ENCODE peak calls at places on chromosomes 1 and 21, in nine cellular contexts. F, I, H, E, Z, B, P, S and J are unnamed samples.

GRCh38 chr1:3817821-3818597 is 21.7 kb upstream of the LRRC47 start:
- DNase-seq in P (no peak), Z (no peak), E (no peak), B (no peak), S (no peak), I (no peak), F (no peak), H (no peak), J (no peak)

GRCh38 chr1:108884968-108885367 is 8.2 kb downstream of the GPSM2 start:
- DNase-seq in E (no peak), H (no peak), P (no peak), I (no peak), F (no peak), S (no peak), B (no peak), Z (no peak), J (no peak)

GRCh38 chr1:222844108-222844779 is 29.4 kb downstream of the DISP1 start:
- DNase-seq in Z (no peak), H (peak), F (no peak), S (no peak), I (no peak), P (no peak), E (no peak), B (peak), J (no peak)

GRCh38 chr21:25733859-25734653 is 648 bp downstream of the ATP5PF start:
- DNase-seq in F (no peak), P (peak), S (peak), Z (peak), H (peak), B (peak), E (no peak), I (no peak), J (peak)

GRCh38 chr1:26161408-26162219 is 2.7 kb downstream of the FAM110D start:
- DNase-seq in P (peak), S (peak), B (peak), H (peak), F (no peak), E (no peak), I (peak), Z (peak), J (peak)

GRCh38 chr1:165854101-165854845 is 26.9 kb downstream of the UCK2 start:
- DNase-seq in I (no peak), E (no peak), S (peak), H (peak), B (peak), P (no peak), Z (no peak), F (peak), J (peak)

GRCh38 chr1:175036476-175036875 is 13.3 kb upstream of the MRPS14 start:
- DNase-seq in P (no peak), S (no peak), B (no peak), E (no peak), Z (no peak), H (no peak), I (no peak), F (no peak), J (no peak)

GRCh38 chr1:155952505-155952890 is 11.1 kb downstream of the RXFP4 start:
- DNase-seq in S (no peak), Z (no peak), E (no peak), B (no peak), F (no peak), P (no peak), H (no peak), I (no peak), J (no peak)

GRCh38 chr21:31383770-31384169 is 39.7 kb upstream of the TIAM1 start:
- DNase-seq in S (no peak), I (no peak), F (no peak), H (no peak), Z (no peak), P (no peak), E (no peak), B (no peak), J (no peak)

GRCh38 chr21:16388911-16389515 is 659.2 kb downstream of the USP25 start:
- DNase-seq in Z (no peak), P (no peak), I (no peak), S (no peak), F (no peak), B (no peak), E (no peak), H (no peak), J (no peak)

GRCh38 chr1:6162773-6163172 is 17.3 kb downstream of the CHD5 start:
- DNase-seq in Z (no peak), E (no peak), H (no peak), P (no peak), F (no peak), B (no peak), I (no peak), S (no peak), J (no peak)

GRCh38 chr1:223016890-223017289 is 126.2 kb downstream of the TLR5 start:
- DNase-seq in I (no peak), H (no peak), S (peak), B (no peak), P (no peak), E (no peak), F (no peak), Z (no peak), J (no peak)

GRCh38 chr1:224262373-224263054 is 67.5 kb downstream of the NVL start:
- DNase-seq in P (no peak), Z (no peak), S (peak), H (peak), E (no peak), F (no peak), I (no peak), B (no peak), J (no peak)

GRCh38 chr1:210330279-210330866 is 1.7 kb downstream of the HHAT start:
- DNase-seq in Z (no peak), E (no peak), B (peak), F (no peak), I (no peak), H (peak), P (no peak), S (no peak), J (peak)

GRCh38 chr1:229844675-229845074 is 218.6 kb downstream of the URB2 start:
- DNase-seq in B (peak), P (no peak), H (no peak), F (peak), E (no peak), Z (no peak), I (no peak), S (no peak), J (no peak)

GRCh38 chr1:240155605-240156004 is 63.9 kb downstream of the FMN2 start:
- DNase-seq in Z (no peak), H (no peak), I (no peak), B (no peak), P (no peak), E (no peak), S (no peak), F (no peak), J (no peak)

GRCh38 chr21:41923641-41924342 is 30.0 kb downstream of the C2CD2 start:
- DNase-seq in I (peak), B (no peak), H (peak), E (no peak), S (no peak), F (peak), Z (no peak), P (peak), J (peak)

GRCh38 chr1:29197590-29197924 is 15.9 kb upstream of the SRSF4 start:
- DNase-seq in F (no peak), H (peak), I (no peak), S (peak), P (peak), B (peak), E (no peak), Z (peak), J (peak)

GRCh38 chr1:245079021-245079609 is 75.7 kb upstream of the KIF26B start:
- DNase-seq in Z (no peak), I (no peak), B (peak), H (peak), F (peak), E (no peak), P (no peak), S (peak), J (peak)

GRCh38 chr1:245225267-245225666 is 70.5 kb downstream of the KIF26B start:
- DNase-seq in E (no peak), S (no peak), H (peak), Z (no peak), F (peak), I (no peak), B (peak), P (no peak), J (no peak)

GRCh38 chr1:209368864-209369598 is 214.5 kb upstream of the CAMK1G start:
- DNase-seq in B (peak), P (no peak), H (peak), I (no peak), S (no peak), F (peak), Z (no peak), E (no peak), J (peak)

GRCh38 chr1:119298687-119299086 is 69.9 kb upstream of the HAO2 start:
- DNase-seq in F (peak), P (no peak), B (no peak), Z (no peak), S (no peak), I (no peak), H (peak), E (no peak), J (no peak)

GRCh38 chr1:212503714-212504113 is 71.0 kb downstream of the NENF start:
- DNase-seq in F (no peak), B (no peak), P (no peak), S (no peak), Z (no peak), E (no peak), I (no peak), H (no peak), J (no peak)

GRCh38 chr1:225825078-225825477 is 15.2 kb downstream of the EPHX1 start:
- DNase-seq in H (no peak), E (no peak), B (peak), S (no peak), P (no peak), Z (peak), I (no peak), F (no peak), J (no peak)

GRCh38 chr1:156320560-156320959 is 17.5 kb downstream of the CCT3 start:
- DNase-seq in I (no peak), B (no peak), S (no peak), H (peak), P (no peak), F (no peak), E (no peak), Z (no peak), J (no peak)

GRCh38 chr21:45471229-45472052 is 66.5 kb downstream of the COL18A1 start:
- DNase-seq in Z (peak), S (peak), B (peak), H (peak), F (peak), I (peak), P (no peak), E (peak), J (peak)

GRCh38 chr1:159595006-159595405 is 7.4 kb downstream of the APCS start:
- DNase-seq in P (no peak), Z (no peak), E (no peak), S (peak), I (no peak), F (no peak), B (no peak), H (no peak), J (no peak)

GRCh38 chr1:201845331-201846083 is 16.6 kb downstream of the IPO9 start:
- DNase-seq in Z (no peak), H (peak), E (no peak), B (no peak), F (no peak), S (peak), I (no peak), P (no peak), J (no peak)

GRCh38 chr1:11147371-11147770 is 41.8 kb upstream of the ANGPTL7 start:
- DNase-seq in Z (no peak), S (peak), H (peak), E (no peak), P (no peak), B (no peak), I (no peak), F (no peak), J (peak)

GRCh38 chr1:36323636-36324321 is at the start of gene EVA1B:
- DNase-seq in B (peak), S (peak), P (peak), Z (peak), F (peak), H (peak), E (peak), I (peak), J (peak)

GRCh38 chr1:60859111-60859510 is 223.2 kb upstream of the NFIA start:
- DNase-seq in F (no peak), S (no peak), B (no peak), H (no peak), Z (no peak), P (no peak), E (no peak), I (no peak), J (no peak)

GRCh38 chr1:110343249-110343648 is 4.1 kb downstream of the RBM15 start:
- DNase-seq in F (no peak), E (no peak), P (no peak), H (no peak), S (no peak), B (no peak), I (no peak), Z (no peak), J (no peak)

GRCh38 chr1:177426533-177426932 is 255.8 kb downstream of the BRINP2 start:
- DNase-seq in S (no peak), H (no peak), P (no peak), I (no peak), Z (no peak), E (no peak), B (no peak), F (no peak), J (no peak)

GRCh38 chr1:203026666-203027663 is 674 bp downstream of the PPFIA4 start:
- DNase-seq in F (no peak), H (no peak), E (no peak), P (peak), S (no peak), Z (no peak), I (peak), B (no peak), J (no peak)